ENCODE peak calls at places on chromosomes 16 and 17, in seven cellular contexts. B, K, O, P, Q, W and H are unnamed samples.

GRCh38 chr17:18025596-18026407 is 13.2 kb downstream of the ATPAF2 start:
- DNase-seq in O (no peak), Q (peak; percentile 2), K (no peak), P (no peak), W (no peak), B (no peak), H (peak; percentile 60)

GRCh38 chr17:59221159-59221847 is 992 bp downstream of the GDPD1 start:
- DNase-seq in O (no peak), P (no peak), B (no peak), Q (no peak), K (no peak), W (no peak), H (no peak)

GRCh38 chr17:68101992-68102758 is 66.6 kb downstream of the KPNA2 start:
- DNase-seq in K (peak; percentile 62), Q (peak; percentile 43), P (no peak), O (no peak), B (no peak), W (no peak), H (peak; percentile 27)

GRCh38 chr17:61718022-61718421 is 127.0 kb upstream of the NACA2 start:
- DNase-seq in K (no peak), W (no peak), Q (no peak), P (no peak), O (no peak), B (no peak), H (no peak)

GRCh38 chr17:75776399-75777242 is 8.0 kb upstream of the UNK start:
- DNase-seq in K (no peak), W (peak; percentile 70), Q (peak; percentile 48), O (no peak), P (no peak), B (no peak), H (no peak)

GRCh38 chr17:57869599-57870282 is 19.9 kb upstream of the MRPS23 start:
- DNase-seq in B (no peak), O (no peak), P (no peak), K (no peak), Q (no peak), W (no peak), H (peak; percentile 96)

GRCh38 chr16:20849587-20850390 is 43.5 kb downstream of the REXO5 start:
- DNase-seq in Q (peak; percentile 63), K (peak; percentile 76), W (peak; percentile 34), O (peak; percentile 39), P (no peak), B (peak; percentile 51), H (peak; percentile 85)

GRCh38 chr17:41734139-41734948 is at the start of gene HAP1:
- DNase-seq in K (no peak), P (no peak), B (no peak), O (no peak), W (no peak), Q (no peak), H (peak; percentile 64)

GRCh38 chr17:41444186-41444585 is 3.4 kb upstream of the KRT38 start:
- DNase-seq in Q (no peak), B (no peak), K (no peak), W (no peak), O (no peak), P (no peak), H (no peak)

GRCh38 chr17:42193216-42194132 is 820 bp downstream of the GHDC start:
- DNase-seq in B (no peak), P (no peak), Q (no peak), K (no peak), O (no peak), W (no peak), H (no peak)

GRCh38 chr17:82134101-82134500 is 36.1 kb upstream of the FASN start:
- DNase-seq in K (no peak), Q (no peak), O (no peak), B (no peak), W (no peak), P (no peak), H (peak; percentile 42)

GRCh38 chr17:65785109-65785508 is 223.7 kb upstream of the AXIN2 start:
- DNase-seq in O (no peak), P (no peak), Q (no peak), K (no peak), W (no peak), B (no peak), H (peak; percentile 91)

GRCh38 chr17:3935140-3935542 is 18.9 kb upstream of the P2RX1 start:
- DNase-seq in P (no peak), K (peak; percentile 66), B (peak; percentile 36), Q (peak; percentile 40), O (no peak), W (peak; percentile 40), H (peak; percentile 20)

GRCh38 chr17:43431741-43432523 is 33.1 kb downstream of the ARL4D start:
- DNase-seq in K (no peak), P (no peak), O (no peak), Q (no peak), W (no peak), B (peak; percentile 9), H (peak; percentile 59)

GRCh38 chr16:78274771-78275170 is 175.3 kb downstream of the WWOX start:
- DNase-seq in B (no peak), Q (no peak), K (no peak), P (no peak), W (no peak), O (no peak), H (no peak)

GRCh38 chr17:7842380-7842949 is 8.4 kb downstream of the KDM6B start:
- DNase-seq in B (peak; percentile 51), Q (peak; percentile 92), O (peak; percentile 98), K (peak; percentile 79), W (peak; percentile 51), P (no peak), H (peak; percentile 92)

GRCh38 chr17:81722184-81723120 is 10.4 kb downstream of the SLC25A10 start:
- DNase-seq in O (no peak), P (no peak), K (no peak), Q (no peak), B (no peak), W (no peak), H (no peak)

GRCh38 chr17:2709173-2709661 is 2.3 kb downstream of the CLUH start:
- DNase-seq in Q (no peak), W (no peak), B (no peak), K (no peak), O (no peak), P (no peak), H (no peak)

GRCh38 chr17:33506889-33507650 is 214.0 kb upstream of the ASIC2 start:
- DNase-seq in B (no peak), W (no peak), K (no peak), P (no peak), Q (no peak), O (no peak), H (no peak)

GRCh38 chr17:69972251-69972650 is 102.8 kb upstream of the KCNJ16 start:
- DNase-seq in O (no peak), Q (no peak), W (no peak), K (no peak), P (no peak), B (no peak), H (peak; percentile 5)

GRCh38 chr17:38893113-38893512 is 23.3 kb downstream of the LASP1 start:
- DNase-seq in O (no peak), P (no peak), B (no peak), Q (no peak), W (no peak), K (no peak), H (no peak)

GRCh38 chr17:79874329-79874981 is 35.2 kb upstream of the CBX4 start:
- DNase-seq in P (peak; percentile 8), W (no peak), Q (peak; percentile 49), K (no peak), B (no peak), O (no peak), H (no peak)

GRCh38 chr17:7552621-7553051 is 3.8 kb downstream of the TNFSF12 start:
- DNase-seq in Q (peak; percentile 75), W (peak; percentile 80), P (no peak), O (no peak), B (no peak), K (no peak), H (no peak)

GRCh38 chr16:50394215-50394802 is 25.5 kb upstream of the BRD7 start:
- DNase-seq in K (peak; percentile 9), P (no peak), B (no peak), Q (no peak), O (no peak), W (no peak), H (no peak)

GRCh38 chr17:66664336-66664735 is 170.6 kb upstream of the CACNG5 start:
- DNase-seq in Q (no peak), P (no peak), K (no peak), O (no peak), B (no peak), W (no peak), H (no peak)

GRCh38 chr17:32827227-32827626 is 49.7 kb downstream of the MYO1D start:
- DNase-seq in Q (no peak), B (peak; percentile 69), W (no peak), K (no peak), P (no peak), O (no peak), H (no peak)

GRCh38 chr16:84735846-84736586 is 36.2 kb downstream of the USP10 start:
- DNase-seq in O (no peak), B (peak; percentile 70), P (no peak), K (peak; percentile 60), Q (peak; percentile 55), W (no peak), H (no peak)

GRCh38 chr16:86556576-86556975 is 1.5 kb upstream of the MTHFSD start:
- DNase-seq in W (no peak), P (no peak), B (peak; percentile 63), K (no peak), Q (no peak), O (no peak), H (no peak)

GRCh38 chr17:82242698-82242976 is 13.8 kb downstream of the SLC16A3 start:
- DNase-seq in O (no peak), B (no peak), P (no peak), Q (no peak), W (no peak), K (no peak), H (no peak)

GRCh38 chr17:83115832-83116231 is 36.4 kb downstream of the METRNL start:
- DNase-seq in W (no peak), P (no peak), K (no peak), Q (no peak), O (no peak), B (no peak), H (no peak)

GRCh38 chr17:17001076-17001777 is 29.3 kb upstream of the TNFRSF13B start:
- DNase-seq in P (no peak), Q (no peak), B (no peak), O (no peak), K (no peak), W (no peak), H (no peak)

GRCh38 chr17:32485261-32485955 is 1.4 kb upstream of the CDK5R1 start:
- DNase-seq in W (no peak), K (no peak), Q (no peak), P (no peak), B (peak; percentile 63), O (no peak), H (no peak)

GRCh38 chr16:17773698-17774101 is 302.9 kb upstream of the XYLT1 start:
- DNase-seq in W (no peak), K (no peak), Q (no peak), O (no peak), B (no peak), P (no peak), H (peak; percentile 57)